ENCODE peak calls at places on chromosome 21, in ten cellular contexts. X, B, U, Y, F, P, O, K, Z and A are unnamed samples.
A peak's percentile ranks its signal among the peaks of the same experiment; 100 is the strongest.

GRCh38 chr21:27564684-27565280 is 597.9 kb upstream of the ADAMTS5 start:
- DNase-seq in U (peak; percentile 64), Z (peak; percentile 57), P (peak; percentile 29), K (no peak), Y (peak; percentile 71), X (no peak), F (no peak), O (peak; percentile 72), B (peak; percentile 40), A (no peak)

GRCh38 chr21:36695671-36696389 is 3.1 kb upstream of the SIM2 start:
- DNase-seq in U (no peak), F (no peak), Z (no peak), O (no peak), Y (no peak), P (peak; percentile 43), B (no peak), X (peak; percentile 19), K (no peak), A (no peak)

GRCh38 chr21:45326169-45326833 is 38.6 kb upstream of the POFUT2 start:
- DNase-seq in P (no peak), Y (peak; percentile 68), X (no peak), F (no peak), Z (no peak), B (no peak), K (no peak), O (peak; percentile 68), U (no peak), A (peak; percentile 39)

GRCh38 chr21:45899317-45900033 is 82.1 kb upstream of the COL6A1 start:
- DNase-seq in Z (no peak), B (no peak), F (no peak), K (no peak), Y (no peak), P (no peak), O (no peak), X (no peak), U (no peak), A (peak; percentile 33)

GRCh38 chr21:14600569-14601308 is 54.6 kb upstream of the SAMSN1 start:
- DNase-seq in X (no peak), B (no peak), P (no peak), Y (peak; percentile 55), Z (no peak), K (no peak), F (no peak), O (no peak), U (no peak), A (no peak)

GRCh38 chr21:31405638-31406037 is 61.6 kb upstream of the TIAM1 start:
- DNase-seq in U (no peak), X (no peak), F (no peak), Z (no peak), K (no peak), O (no peak), Y (no peak), B (no peak), P (no peak), A (no peak)

GRCh38 chr21:45723049-45723958 is 79.8 kb downstream of the PCBP3 start:
- DNase-seq in K (no peak), U (no peak), F (peak; percentile 76), O (no peak), Y (no peak), B (no peak), P (no peak), Z (no peak), X (peak; percentile 17), A (no peak)

GRCh38 chr21:46092026-46092764 is 5.7 kb upstream of the COL6A2 start:
- DNase-seq in O (peak; percentile 100), K (no peak), Z (peak; percentile 79), B (peak; percentile 37), P (no peak), X (peak; percentile 11), Y (peak; percentile 87), U (peak; percentile 62), F (peak; percentile 82), A (no peak)

GRCh38 chr21:25330266-25330665 is 277.0 kb downstream of the MRPL39 start:
- DNase-seq in O (peak; percentile 72), Y (no peak), Z (no peak), B (no peak), X (no peak), P (no peak), U (no peak), F (no peak), K (no peak), A (no peak)

GRCh38 chr21:45539046-45539795 is 3.0 kb downstream of the SLC19A1 start:
- DNase-seq in K (peak; percentile 64), Y (no peak), X (no peak), F (peak; percentile 82), Z (peak; percentile 14), U (no peak), O (no peak), P (no peak), B (peak; percentile 26), A (peak; percentile 36)

GRCh38 chr21:44415073-44416025 is 40.0 kb upstream of the LRRC3 start:
- DNase-seq in O (no peak), Y (no peak), F (peak; percentile 69), K (peak; percentile 8), Z (no peak), U (no peak), B (no peak), P (no peak), X (no peak), A (no peak)

GRCh38 chr21:45695086-45695485 is 51.6 kb downstream of the PCBP3 start:
- DNase-seq in Z (no peak), U (no peak), Y (no peak), K (no peak), P (peak; percentile 30), B (no peak), X (no peak), F (no peak), O (no peak), A (no peak)

GRCh38 chr21:25896657-25897056 is 161.9 kb downstream of the GABPA start:
- DNase-seq in O (no peak), X (no peak), U (no peak), B (no peak), F (no peak), K (no peak), Y (no peak), Z (no peak), P (no peak), A (no peak)

GRCh38 chr21:22679207-22679606 is 1681.0 kb downstream of the NCAM2 start:
- DNase-seq in B (no peak), Y (no peak), F (no peak), P (no peak), Z (no peak), U (no peak), K (no peak), O (no peak), X (no peak), A (no peak)

DNA sequence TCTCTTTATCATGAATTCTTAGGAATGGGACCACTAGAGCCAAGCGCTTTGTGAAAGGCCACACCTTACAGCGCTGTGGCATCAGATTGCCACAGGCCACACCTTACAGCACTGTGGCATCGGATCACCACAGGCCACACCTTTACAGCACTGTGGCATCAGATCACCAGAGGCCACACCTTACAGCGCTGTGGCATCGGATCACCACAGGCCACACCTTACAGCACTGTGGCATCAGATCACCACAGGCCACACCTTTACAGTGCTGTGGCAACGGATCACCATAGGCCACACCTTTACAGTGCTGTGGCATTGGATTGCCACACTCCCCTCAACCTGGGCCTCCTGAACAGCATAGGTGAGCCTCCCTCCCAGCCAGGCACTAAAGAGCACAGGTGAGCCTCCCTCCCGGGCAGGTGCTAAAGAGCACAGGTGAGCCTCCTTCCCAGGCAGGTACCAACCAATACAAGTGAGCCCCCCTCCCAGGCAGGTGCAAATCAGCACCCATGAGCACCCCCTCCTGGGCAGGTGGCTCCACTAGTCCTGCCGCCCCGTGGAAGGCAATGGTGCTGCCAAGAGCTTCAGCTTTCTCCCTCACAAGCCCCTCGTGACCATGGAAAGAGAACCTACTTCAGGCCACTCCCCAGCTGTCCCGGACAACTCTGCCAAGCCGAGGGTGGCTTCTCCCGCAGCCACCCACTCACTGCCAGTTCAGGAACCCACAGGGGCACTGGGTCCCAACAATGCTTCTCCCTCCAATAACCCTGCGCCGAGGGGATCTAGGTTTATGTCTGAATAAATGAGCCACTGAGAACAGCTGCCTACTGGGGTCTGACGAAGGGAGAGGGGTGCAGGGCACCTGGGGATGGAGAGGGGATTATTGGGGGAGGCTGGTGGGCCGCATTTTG is 46.7 kb downstream of the PRDM15 start:
- DNase-seq in P (no peak), O (no peak), X (no peak), F (no peak), Z (no peak), U (no peak), B (no peak), K (no peak), Y (no peak), A (no peak)
- TF ChIP-seq CTCF in P (no peak), O (no peak), X (no peak), F (no peak), Z (no peak), U (no peak), B (no peak), K (no peak), Y (no peak), A (no peak)

GRCh38 chr21:33824156-33824941 is 91.3 kb downstream of the ATP5PO start:
- DNase-seq in X (no peak), P (no peak), U (no peak), B (no peak), K (no peak), F (no peak), Y (no peak), O (no peak), Z (no peak), A (no peak)
- TF ChIP-seq CTCF in X (no peak), P (no peak), U (no peak), B (no peak), K (no peak), F (peak; percentile 53), Y (no peak), O (no peak), Z (no peak), A (no peak)

DNA sequence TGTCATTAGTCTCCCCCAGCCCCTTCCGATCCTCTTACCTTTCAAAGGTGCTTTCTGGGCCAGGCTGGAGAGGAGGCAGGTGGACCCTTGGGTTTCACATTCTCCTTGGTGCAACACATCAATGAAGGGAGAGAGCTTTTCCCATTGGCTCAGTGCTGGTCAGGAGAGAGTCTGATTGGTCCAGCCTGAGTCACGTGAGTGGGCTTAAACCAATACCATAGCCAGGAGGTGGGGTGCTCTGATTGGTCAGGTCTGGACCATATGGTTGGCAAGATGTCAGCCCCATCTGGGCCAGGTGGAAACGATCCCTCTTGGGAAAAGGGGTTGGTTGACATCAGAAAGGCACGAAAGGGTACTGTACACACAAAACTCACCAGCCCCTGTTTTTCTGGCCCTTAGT is 44.8 kb upstream of the ABCG1 start:
- DNase-seq in P (no peak), X (no peak), K (peak; percentile 29), O (no peak), U (no peak), F (peak; percentile 51), Y (no peak), Z (no peak), B (peak; percentile 19), A (no peak)
- TF ChIP-seq CTCF in P (no peak), X (no peak), K (no peak), O (no peak), U (no peak), F (no peak), Y (no peak), Z (no peak), B (no peak), A (no peak)

DNA sequence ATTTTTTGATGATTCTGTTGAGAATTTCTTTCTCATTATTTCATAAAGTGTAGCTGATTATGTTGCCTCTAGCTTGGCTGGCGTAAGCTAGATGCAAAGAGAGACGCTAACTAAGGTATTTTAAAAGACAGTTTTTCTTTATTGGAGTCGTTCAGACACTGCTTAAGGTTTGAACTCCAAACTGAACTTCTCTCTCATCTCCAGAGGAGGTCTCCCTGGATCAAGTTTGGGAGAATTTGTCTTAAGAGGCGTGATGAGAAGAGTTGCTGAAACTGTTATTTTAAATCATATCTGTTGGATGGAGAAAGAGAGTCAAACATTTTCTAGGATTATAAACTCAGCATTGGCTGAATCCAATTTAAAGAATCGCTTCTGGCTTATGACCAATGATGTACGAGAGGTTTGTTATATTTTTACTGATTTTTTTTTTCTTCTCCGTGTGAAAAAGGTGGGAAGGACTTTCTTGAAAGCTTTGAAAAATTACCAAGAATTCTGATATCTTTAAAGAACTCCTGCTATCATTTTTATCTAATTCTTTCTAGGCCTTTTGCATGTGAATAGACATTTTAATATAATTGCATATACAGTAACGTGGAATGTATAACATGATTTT is 34.0 kb downstream of the MAP3K7CL start:
- DNase-seq in P (no peak), F (no peak), K (no peak), Y (peak; percentile 90), O (peak; percentile 92), X (peak; percentile 30), U (peak; percentile 75), B (no peak), Z (no peak), A (no peak)
- TF ChIP-seq CTCF in P (no peak), F (peak; percentile 88), K (peak; percentile 76), Y (peak; percentile 79), O (peak; percentile 94), X (peak; percentile 27), U (peak; percentile 78), B (no peak), Z (peak; percentile 53), A (peak; percentile 71)